ENCODE peak calls at places on chromosomes 1 and 21, in ten cellular contexts. One of them, this sample, is unnamed.

GRCh38 chr1:227131193-227131592 is 187.1 kb downstream of the CDC42BPA start:
- DNase-seq in cardiac muscle cell: peak; percentile 8
- DNase-seq in endodermal cell: no peak
- DNase-seq in endothelial cell: no peak
- DNase-seq in foreskin fibroblast: peak; percentile 53
- DNase-seq in GM13976: peak; percentile 22
- DNase-seq in brain microvascular endothelial cell: peak; percentile 17
- DNase-seq in transverse colon: no peak
- DNase-seq in progenitor cell of endocrine pancreas: no peak
- DNase-seq in RWPE1: peak; percentile 52
- DNase-seq in this sample: peak; percentile 33

GRCh38 chr1:42162181-42162580 is 2.4 kb downstream of the GUCA2A start:
- DNase-seq in cardiac muscle cell: no peak
- DNase-seq in endodermal cell: no peak
- DNase-seq in endothelial cell: no peak
- DNase-seq in foreskin fibroblast: no peak
- DNase-seq in GM13976: no peak
- DNase-seq in brain microvascular endothelial cell: no peak
- DNase-seq in transverse colon: no peak
- DNase-seq in progenitor cell of endocrine pancreas: no peak
- DNase-seq in RWPE1: no peak
- DNase-seq in this sample: no peak

GRCh38 chr1:205936316-205936715 is 6.9 kb downstream of the SLC26A9 start:
- DNase-seq in cardiac muscle cell: no peak
- DNase-seq in endodermal cell: no peak
- DNase-seq in endothelial cell: no peak
- DNase-seq in foreskin fibroblast: no peak
- DNase-seq in GM13976: no peak
- DNase-seq in brain microvascular endothelial cell: no peak
- DNase-seq in transverse colon: no peak
- DNase-seq in progenitor cell of endocrine pancreas: no peak
- DNase-seq in RWPE1: no peak
- DNase-seq in this sample: no peak

GRCh38 chr21:45698493-45698947 is 55.0 kb downstream of the PCBP3 start:
- DNase-seq in cardiac muscle cell: no peak
- DNase-seq in endodermal cell: no peak
- DNase-seq in endothelial cell: no peak
- DNase-seq in foreskin fibroblast: peak; percentile 98
- DNase-seq in GM13976: no peak
- DNase-seq in brain microvascular endothelial cell: peak; percentile 96
- DNase-seq in transverse colon: peak; percentile 36
- DNase-seq in progenitor cell of endocrine pancreas: no peak
- DNase-seq in RWPE1: peak; percentile 66
- DNase-seq in this sample: no peak

GRCh38 chr1:39132505-39133339 is 71.8 kb upstream of the MACF1 start:
- DNase-seq in cardiac muscle cell: peak; percentile 67
- DNase-seq in endodermal cell: peak; percentile 94
- DNase-seq in endothelial cell: peak; percentile 84
- DNase-seq in foreskin fibroblast: no peak
- DNase-seq in GM13976: no peak
- DNase-seq in brain microvascular endothelial cell: peak; percentile 69
- DNase-seq in transverse colon: peak; percentile 74
- DNase-seq in progenitor cell of endocrine pancreas: peak; percentile 32
- DNase-seq in RWPE1: peak; percentile 61
- DNase-seq in this sample: no peak

GRCh38 chr1:111320066-111320879 is 29.6 kb downstream of the CHIA start:
- DNase-seq in cardiac muscle cell: no peak
- DNase-seq in endodermal cell: peak; percentile 58
- DNase-seq in endothelial cell: no peak
- DNase-seq in foreskin fibroblast: no peak
- DNase-seq in GM13976: no peak
- DNase-seq in brain microvascular endothelial cell: no peak
- DNase-seq in transverse colon: no peak
- DNase-seq in progenitor cell of endocrine pancreas: no peak
- DNase-seq in RWPE1: no peak
- DNase-seq in this sample: no peak

GRCh38 chr1:228668553-228669400 is 66.5 kb upstream of the RHOU start:
- DNase-seq in cardiac muscle cell: no peak
- DNase-seq in endodermal cell: no peak
- DNase-seq in endothelial cell: no peak
- DNase-seq in foreskin fibroblast: peak; percentile 87
- DNase-seq in GM13976: no peak
- DNase-seq in brain microvascular endothelial cell: no peak
- DNase-seq in transverse colon: no peak
- DNase-seq in progenitor cell of endocrine pancreas: no peak
- DNase-seq in RWPE1: no peak
- DNase-seq in this sample: no peak

GRCh38 chr1:88773540-88774150 is 89.6 kb downstream of the PKN2 start:
- DNase-seq in cardiac muscle cell: no peak
- DNase-seq in endodermal cell: no peak
- DNase-seq in endothelial cell: no peak
- DNase-seq in foreskin fibroblast: peak; percentile 65
- DNase-seq in GM13976: no peak
- DNase-seq in brain microvascular endothelial cell: peak; percentile 65
- DNase-seq in transverse colon: peak; percentile 26
- DNase-seq in progenitor cell of endocrine pancreas: no peak
- DNase-seq in RWPE1: peak; percentile 16
- DNase-seq in this sample: no peak

GRCh38 chr1:240499012-240499411 is 112.9 kb downstream of the GREM2 start:
- DNase-seq in cardiac muscle cell: peak; percentile 6
- DNase-seq in endodermal cell: no peak
- DNase-seq in endothelial cell: no peak
- DNase-seq in foreskin fibroblast: peak; percentile 70
- DNase-seq in GM13976: no peak
- DNase-seq in brain microvascular endothelial cell: peak; percentile 28
- DNase-seq in transverse colon: no peak
- DNase-seq in progenitor cell of endocrine pancreas: no peak
- DNase-seq in RWPE1: peak; percentile 12
- DNase-seq in this sample: no peak

GRCh38 chr1:235614442-235614954 is 35.1 kb downstream of the GNG4 start:
- DNase-seq in cardiac muscle cell: no peak
- DNase-seq in endodermal cell: no peak
- DNase-seq in endothelial cell: no peak
- DNase-seq in foreskin fibroblast: no peak
- DNase-seq in GM13976: no peak
- DNase-seq in brain microvascular endothelial cell: no peak
- DNase-seq in transverse colon: no peak
- DNase-seq in progenitor cell of endocrine pancreas: no peak
- DNase-seq in RWPE1: no peak
- DNase-seq in this sample: no peak

GRCh38 chr21:33492571-33492970 is 1.1 kb upstream of the DNAJC28 start:
- DNase-seq in cardiac muscle cell: no peak
- DNase-seq in endodermal cell: no peak
- DNase-seq in endothelial cell: no peak
- DNase-seq in foreskin fibroblast: peak; percentile 86
- DNase-seq in GM13976: no peak
- DNase-seq in brain microvascular endothelial cell: peak; percentile 19
- DNase-seq in transverse colon: no peak
- DNase-seq in progenitor cell of endocrine pancreas: no peak
- DNase-seq in RWPE1: peak; percentile 13
- DNase-seq in this sample: no peak

GRCh38 chr21:29196021-29196663 is 65.7 kb downstream of the MAP3K7CL start:
- DNase-seq in cardiac muscle cell: no peak
- DNase-seq in endodermal cell: no peak
- DNase-seq in endothelial cell: no peak
- DNase-seq in foreskin fibroblast: peak; percentile 95
- DNase-seq in GM13976: peak; percentile 82
- DNase-seq in brain microvascular endothelial cell: peak; percentile 95
- DNase-seq in transverse colon: peak; percentile 51
- DNase-seq in progenitor cell of endocrine pancreas: no peak
- DNase-seq in RWPE1: peak; percentile 92
- DNase-seq in this sample: peak; percentile 79

GRCh38 chr1:65150583-65151263 is 2.7 kb downstream of the AK4 start:
- DNase-seq in cardiac muscle cell: no peak
- DNase-seq in endodermal cell: peak; percentile 52
- DNase-seq in endothelial cell: no peak
- DNase-seq in foreskin fibroblast: no peak
- DNase-seq in GM13976: no peak
- DNase-seq in brain microvascular endothelial cell: no peak
- DNase-seq in transverse colon: no peak
- DNase-seq in progenitor cell of endocrine pancreas: no peak
- DNase-seq in RWPE1: no peak
- DNase-seq in this sample: no peak

GRCh38 chr1:201538618-201539551 is at the start of gene NAV1:
- DNase-seq in cardiac muscle cell: peak; percentile 81
- DNase-seq in endodermal cell: peak; percentile 88
- DNase-seq in endothelial cell: peak; percentile 83
- DNase-seq in foreskin fibroblast: peak; percentile 95
- DNase-seq in GM13976: no peak
- DNase-seq in brain microvascular endothelial cell: no peak
- DNase-seq in transverse colon: peak; percentile 56
- DNase-seq in progenitor cell of endocrine pancreas: peak; percentile 45
- DNase-seq in RWPE1: peak; percentile 70
- DNase-seq in this sample: peak; percentile 43

GRCh38 chr1:67855944-67856343 is 22.7 kb upstream of the GNG12 start:
- DNase-seq in cardiac muscle cell: no peak
- DNase-seq in endodermal cell: no peak
- DNase-seq in endothelial cell: no peak
- DNase-seq in foreskin fibroblast: peak; percentile 70
- DNase-seq in GM13976: no peak
- DNase-seq in brain microvascular endothelial cell: peak; percentile 36
- DNase-seq in transverse colon: no peak
- DNase-seq in progenitor cell of endocrine pancreas: no peak
- DNase-seq in RWPE1: no peak
- DNase-seq in this sample: no peak

GRCh38 chr1:147598631-147599361 is 57.5 kb downstream of the BCL9 start:
- DNase-seq in cardiac muscle cell: peak; percentile 79
- DNase-seq in endodermal cell: peak; percentile 50
- DNase-seq in endothelial cell: peak; percentile 47
- DNase-seq in foreskin fibroblast: peak; percentile 46
- DNase-seq in GM13976: peak; percentile 47
- DNase-seq in brain microvascular endothelial cell: peak; percentile 10
- DNase-seq in transverse colon: peak; percentile 49
- DNase-seq in progenitor cell of endocrine pancreas: peak; percentile 48
- DNase-seq in RWPE1: no peak
- DNase-seq in this sample: peak; percentile 33

GRCh38 chr1:38037481-38037939 is 9.1 kb downstream of the POU3F1 start:
- DNase-seq in cardiac muscle cell: no peak
- DNase-seq in endodermal cell: no peak
- DNase-seq in endothelial cell: peak; percentile 53
- DNase-seq in foreskin fibroblast: no peak
- DNase-seq in GM13976: peak; percentile 48
- DNase-seq in brain microvascular endothelial cell: no peak
- DNase-seq in transverse colon: no peak
- DNase-seq in progenitor cell of endocrine pancreas: no peak
- DNase-seq in RWPE1: no peak
- DNase-seq in this sample: peak; percentile 47

GRCh38 chr1:179882253-179883039 is at the start of gene TOR1AIP1:
- DNase-seq in cardiac muscle cell: peak; percentile 98
- DNase-seq in endodermal cell: peak; percentile 99
- DNase-seq in endothelial cell: peak; percentile 97
- DNase-seq in foreskin fibroblast: peak; percentile 99
- DNase-seq in GM13976: peak; percentile 92
- DNase-seq in brain microvascular endothelial cell: peak; percentile 95
- DNase-seq in transverse colon: peak; percentile 97
- DNase-seq in progenitor cell of endocrine pancreas: peak; percentile 93
- DNase-seq in RWPE1: peak; percentile 90
- DNase-seq in this sample: peak; percentile 87
- TF ChIP-seq CTCF in cardiac muscle cell: peak; percentile 35
- TF ChIP-seq CTCF in endodermal cell: peak; percentile 66
- TF ChIP-seq CTCF in endothelial cell: peak; percentile 53
- TF ChIP-seq CTCF in foreskin fibroblast: peak; percentile 18
- TF ChIP-seq CTCF in GM13976: peak; percentile 10
- TF ChIP-seq CTCF in brain microvascular endothelial cell: peak; percentile 65
- TF ChIP-seq CTCF in transverse colon: peak; percentile 92
- TF ChIP-seq CTCF in progenitor cell of endocrine pancreas: peak; percentile 49
- TF ChIP-seq CTCF in RWPE1: no peak
- TF ChIP-seq CTCF in this sample: no peak

GRCh38 chr1:117971777-117972176 is 42.2 kb downstream of the WDR3 start:
- DNase-seq in cardiac muscle cell: no peak
- DNase-seq in endodermal cell: no peak
- DNase-seq in endothelial cell: no peak
- DNase-seq in foreskin fibroblast: no peak
- DNase-seq in GM13976: no peak
- DNase-seq in brain microvascular endothelial cell: no peak
- DNase-seq in transverse colon: no peak
- DNase-seq in progenitor cell of endocrine pancreas: no peak
- DNase-seq in RWPE1: no peak
- DNase-seq in this sample: no peak

GRCh38 chr1:117967900-117968299 is 38.4 kb downstream of the WDR3 start:
- DNase-seq in cardiac muscle cell: peak; percentile 2
- DNase-seq in endodermal cell: no peak
- DNase-seq in endothelial cell: no peak
- DNase-seq in foreskin fibroblast: peak; percentile 18
- DNase-seq in GM13976: no peak
- DNase-seq in brain microvascular endothelial cell: no peak
- DNase-seq in transverse colon: no peak
- DNase-seq in progenitor cell of endocrine pancreas: no peak
- DNase-seq in RWPE1: peak; percentile 26
- DNase-seq in this sample: no peak

GRCh38 chr1:117964290-117965038 is 34.9 kb downstream of the WDR3 start:
- DNase-seq in cardiac muscle cell: no peak
- DNase-seq in endodermal cell: no peak
- DNase-seq in endothelial cell: no peak
- DNase-seq in foreskin fibroblast: no peak
- DNase-seq in GM13976: no peak
- DNase-seq in brain microvascular endothelial cell: no peak
- DNase-seq in transverse colon: no peak
- DNase-seq in progenitor cell of endocrine pancreas: no peak
- DNase-seq in RWPE1: no peak
- DNase-seq in this sample: no peak

GRCh38 chr1:117970251-117970650 is 40.7 kb downstream of the WDR3 start:
- DNase-seq in cardiac muscle cell: no peak
- DNase-seq in endodermal cell: no peak
- DNase-seq in endothelial cell: no peak
- DNase-seq in foreskin fibroblast: no peak
- DNase-seq in GM13976: no peak
- DNase-seq in brain microvascular endothelial cell: no peak
- DNase-seq in transverse colon: no peak
- DNase-seq in progenitor cell of endocrine pancreas: no peak
- DNase-seq in RWPE1: no peak
- DNase-seq in this sample: no peak

GRCh38 chr1:117967472-117967871 is 37.9 kb downstream of the WDR3 start:
- DNase-seq in cardiac muscle cell: no peak
- DNase-seq in endodermal cell: no peak
- DNase-seq in endothelial cell: no peak
- DNase-seq in foreskin fibroblast: peak; percentile 56
- DNase-seq in GM13976: no peak
- DNase-seq in brain microvascular endothelial cell: peak; percentile 22
- DNase-seq in transverse colon: no peak
- DNase-seq in progenitor cell of endocrine pancreas: no peak
- DNase-seq in RWPE1: peak; percentile 28
- DNase-seq in this sample: no peak
- TF ChIP-seq CTCF in cardiac muscle cell: peak; percentile 42
- TF ChIP-seq CTCF in endodermal cell: peak; percentile 35
- TF ChIP-seq CTCF in endothelial cell: peak; percentile 44
- TF ChIP-seq CTCF in foreskin fibroblast: peak; percentile 14
- TF ChIP-seq CTCF in GM13976: no peak
- TF ChIP-seq CTCF in brain microvascular endothelial cell: peak; percentile 42
- TF ChIP-seq CTCF in transverse colon: no peak
- TF ChIP-seq CTCF in progenitor cell of endocrine pancreas: peak; percentile 10
- TF ChIP-seq CTCF in RWPE1: peak; percentile 12
- TF ChIP-seq CTCF in this sample: no peak

GRCh38 chr21:14977814-14978213 is 87.0 kb downstream of the NRIP1 start:
- DNase-seq in cardiac muscle cell: peak; percentile 13
- DNase-seq in endodermal cell: no peak
- DNase-seq in endothelial cell: no peak
- DNase-seq in foreskin fibroblast: no peak
- DNase-seq in GM13976: no peak
- DNase-seq in brain microvascular endothelial cell: no peak
- DNase-seq in transverse colon: no peak
- DNase-seq in progenitor cell of endocrine pancreas: no peak
- DNase-seq in RWPE1: no peak
- DNase-seq in this sample: no peak
- TF ChIP-seq CTCF in cardiac muscle cell: no peak
- TF ChIP-seq CTCF in endodermal cell: no peak
- TF ChIP-seq CTCF in endothelial cell: no peak
- TF ChIP-seq CTCF in foreskin fibroblast: no peak
- TF ChIP-seq CTCF in GM13976: no peak
- TF ChIP-seq CTCF in brain microvascular endothelial cell: no peak
- TF ChIP-seq CTCF in transverse colon: no peak
- TF ChIP-seq CTCF in progenitor cell of endocrine pancreas: no peak
- TF ChIP-seq CTCF in RWPE1: no peak
- TF ChIP-seq CTCF in this sample: no peak

GRCh38 chr1:207672525-207673130 is 27.7 kb downstream of the CR1L start:
- DNase-seq in cardiac muscle cell: peak; percentile 56
- DNase-seq in endodermal cell: peak; percentile 78
- DNase-seq in endothelial cell: peak; percentile 24
- DNase-seq in foreskin fibroblast: peak; percentile 56
- DNase-seq in GM13976: peak; percentile 36
- DNase-seq in brain microvascular endothelial cell: peak; percentile 25
- DNase-seq in transverse colon: peak; percentile 25
- DNase-seq in progenitor cell of endocrine pancreas: no peak
- DNase-seq in RWPE1: peak; percentile 63
- DNase-seq in this sample: peak; percentile 56
- TF ChIP-seq CTCF in cardiac muscle cell: no peak
- TF ChIP-seq CTCF in endodermal cell: peak; percentile 89
- TF ChIP-seq CTCF in endothelial cell: no peak
- TF ChIP-seq CTCF in foreskin fibroblast: peak; percentile 43
- TF ChIP-seq CTCF in GM13976: peak; percentile 59
- TF ChIP-seq CTCF in brain microvascular endothelial cell: peak; percentile 57
- TF ChIP-seq CTCF in transverse colon: peak; percentile 35
- TF ChIP-seq CTCF in progenitor cell of endocrine pancreas: peak; percentile 70
- TF ChIP-seq CTCF in RWPE1: peak; percentile 25
- TF ChIP-seq CTCF in this sample: peak; percentile 67